ENCODE peak calls at places on chromosomes 1 and 21, in ten cellular contexts. L is MM.1S, Y is fibroblast of lung, A is uterus, N is fibroblast of mammary gland, K is HFFc6, O is Calu3, W is BE2C, R is GM13977, E is GM23338. B is an unnamed sample.
A peak's percentile ranks its signal among the peaks of the same experiment; 100 is the strongest.

GRCh38 chr21:45594721-45595489 is 48.6 kb upstream of the PCBP3 start:
- DNase-seq in L (no peak), Y (no peak), A (no peak), N (no peak), K (no peak), O (no peak), W (peak; percentile 3), R (no peak), E (no peak), B (no peak)

GRCh38 chr1:232280910-232281309 is 349.0 kb downstream of the SIPA1L2 start:
- DNase-seq in L (no peak), Y (no peak), A (no peak), N (no peak), K (no peak), O (no peak), W (no peak), R (no peak), E (peak; percentile 84), B (no peak)

GRCh38 chr1:39204441-39205081 is at the start of gene MACF1:
- DNase-seq in L (peak; percentile 63), Y (peak; percentile 99), A (peak; percentile 90), N (peak; percentile 97), K (peak; percentile 94), O (no peak), W (no peak), R (no peak), E (peak; percentile 56), B (peak; percentile 95)

GRCh38 chr1:175822575-175822974 is 79.2 kb upstream of the TNR start:
- DNase-seq in L (no peak), Y (peak; percentile 41), A (no peak), N (peak; percentile 73), K (peak; percentile 28), O (no peak), W (no peak), R (no peak), E (no peak), B (no peak)

GRCh38 chr1:119929643-119930310 is 33.5 kb upstream of the ADAM30 start:
- DNase-seq in L (no peak), Y (no peak), A (no peak), N (no peak), K (no peak), O (no peak), W (no peak), R (no peak), E (no peak), B (no peak)

GRCh38 chr1:242525360-242525722 is 844 bp upstream of the PLD5 start:
- DNase-seq in L (no peak), Y (no peak), A (no peak), N (no peak), K (no peak), O (no peak), W (no peak), R (no peak), E (peak; percentile 12), B (no peak)

GRCh38 chr1:1330366-1331067 is 563 bp upstream of the TAS1R3 start:
- DNase-seq in L (no peak), Y (no peak), A (no peak), N (no peak), K (no peak), O (no peak), W (no peak), R (no peak), E (no peak), B (no peak)

GRCh38 chr1:56135069-56135863 is 444.1 kb downstream of the PLPP3 start:
- DNase-seq in L (no peak), Y (peak; percentile 58), A (no peak), N (peak; percentile 66), K (no peak), O (no peak), W (no peak), R (no peak), E (no peak), B (no peak)

GRCh38 chr1:188735567-188735966 is 1742.1 kb downstream of the BRINP3 start:
- DNase-seq in L (no peak), Y (no peak), A (no peak), N (no peak), K (no peak), O (no peak), W (no peak), R (no peak), E (peak; percentile 42), B (no peak)

GRCh38 chr1:1182491-1183220 is 9.0 kb downstream of the TTLL10 start:
- DNase-seq in L (no peak), Y (no peak), A (no peak), N (no peak), K (no peak), O (no peak), W (peak; percentile 14), R (no peak), E (peak; percentile 22), B (no peak)

GRCh38 chr1:6419803-6420593 is at the start of gene HES2:
- DNase-seq in L (no peak), Y (no peak), A (no peak), N (no peak), K (no peak), O (peak; percentile 47), W (no peak), R (peak; percentile 80), E (peak; percentile 74), B (no peak)

DNA sequence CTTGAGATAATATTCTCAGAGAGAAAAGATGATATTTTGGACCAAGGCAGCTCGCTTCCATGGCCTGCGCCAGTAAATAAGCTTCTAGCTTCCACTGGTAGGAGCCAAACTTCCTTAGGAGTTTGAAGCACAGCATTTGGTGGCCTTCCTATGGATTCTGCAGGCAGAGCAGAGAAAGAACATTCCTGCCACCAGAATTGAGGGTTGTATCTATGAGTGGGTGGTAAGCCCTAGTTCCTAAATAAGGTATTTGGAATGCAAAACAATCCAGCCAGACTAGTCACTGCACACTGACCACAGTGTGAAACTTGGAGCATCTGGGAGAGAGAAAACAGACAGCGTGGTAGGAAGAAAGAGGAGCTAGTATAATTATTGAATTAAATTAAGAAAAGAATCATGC is 54.1 kb upstream of the BCAR3 start:
- DNase-seq in L (no peak), Y (peak; percentile 94), A (no peak), N (peak; percentile 88), K (peak; percentile 89), O (no peak), W (no peak), R (no peak), E (no peak), B (no peak)
- TF ChIP-seq CTCF in L (no peak), Y (no peak), A (no peak), N (peak; percentile 47), K (peak; percentile 63), O (no peak), W (no peak), R (no peak), E (no peak), B (no peak)

GRCh38 chr21:38668501-38668900 is 137.2 kb upstream of the ETS2 start:
- DNase-seq in L (no peak), Y (no peak), A (no peak), N (no peak), K (no peak), O (no peak), W (no peak), R (no peak), E (no peak), B (no peak)

GRCh38 chr21:38671716-38672115 is 134.0 kb upstream of the ETS2 start:
- DNase-seq in L (no peak), Y (peak; percentile 49), A (no peak), N (no peak), K (no peak), O (no peak), W (no peak), R (no peak), E (no peak), B (no peak)

GRCh38 chr21:38668067-38668466 is 137.7 kb upstream of the ETS2 start:
- DNase-seq in L (no peak), Y (no peak), A (no peak), N (no peak), K (no peak), O (no peak), W (no peak), R (no peak), E (no peak), B (no peak)

GRCh38 chr21:38667466-38667865 is 138.3 kb upstream of the ETS2 start:
- DNase-seq in L (no peak), Y (no peak), A (no peak), N (no peak), K (no peak), O (no peak), W (no peak), R (no peak), E (no peak), B (no peak)

GRCh38 chr21:38669186-38669585 is 136.5 kb upstream of the ETS2 start:
- DNase-seq in L (peak; percentile 44), Y (peak; percentile 36), A (no peak), N (peak; percentile 36), K (peak; percentile 17), O (peak; percentile 15), W (no peak), R (no peak), E (peak; percentile 60), B (no peak)
- TF ChIP-seq CTCF in L (peak; percentile 44), Y (peak; percentile 43), A (no peak), N (peak; percentile 56), K (peak; percentile 68), O (no peak), W (peak; percentile 58), R (peak; percentile 37), E (peak; percentile 52), B (no peak)

DNA sequence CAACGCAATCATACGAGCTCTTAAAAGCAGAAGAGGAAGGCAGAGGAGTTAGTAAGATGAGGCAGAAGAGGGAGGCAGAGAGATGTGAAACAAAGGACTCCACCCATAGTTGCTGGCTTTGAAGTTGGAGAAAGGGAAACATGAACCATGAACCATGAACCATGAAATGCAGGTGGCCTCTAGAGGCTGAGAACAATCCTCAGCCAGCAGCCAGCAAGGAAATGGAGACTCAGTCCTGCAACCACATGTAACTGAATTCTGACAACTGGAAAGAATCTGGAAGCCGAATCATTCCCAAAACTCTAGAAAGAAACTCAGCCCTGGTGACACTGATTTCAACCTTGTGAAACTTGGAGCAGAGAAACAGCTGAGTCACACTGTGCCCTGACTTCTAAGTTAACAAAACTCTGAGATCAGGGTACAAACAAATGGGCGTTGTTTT is 10.1 kb downstream of the DIPK1A start:
- DNase-seq in L (peak; percentile 58), Y (peak; percentile 83), A (no peak), N (peak; percentile 87), K (peak; percentile 71), O (no peak), W (no peak), R (no peak), E (no peak), B (no peak)
- TF ChIP-seq CTCF in L (peak; percentile 24), Y (no peak), A (no peak), N (no peak), K (no peak), O (no peak), W (no peak), R (peak; percentile 26), E (no peak), B (no peak)

DNA sequence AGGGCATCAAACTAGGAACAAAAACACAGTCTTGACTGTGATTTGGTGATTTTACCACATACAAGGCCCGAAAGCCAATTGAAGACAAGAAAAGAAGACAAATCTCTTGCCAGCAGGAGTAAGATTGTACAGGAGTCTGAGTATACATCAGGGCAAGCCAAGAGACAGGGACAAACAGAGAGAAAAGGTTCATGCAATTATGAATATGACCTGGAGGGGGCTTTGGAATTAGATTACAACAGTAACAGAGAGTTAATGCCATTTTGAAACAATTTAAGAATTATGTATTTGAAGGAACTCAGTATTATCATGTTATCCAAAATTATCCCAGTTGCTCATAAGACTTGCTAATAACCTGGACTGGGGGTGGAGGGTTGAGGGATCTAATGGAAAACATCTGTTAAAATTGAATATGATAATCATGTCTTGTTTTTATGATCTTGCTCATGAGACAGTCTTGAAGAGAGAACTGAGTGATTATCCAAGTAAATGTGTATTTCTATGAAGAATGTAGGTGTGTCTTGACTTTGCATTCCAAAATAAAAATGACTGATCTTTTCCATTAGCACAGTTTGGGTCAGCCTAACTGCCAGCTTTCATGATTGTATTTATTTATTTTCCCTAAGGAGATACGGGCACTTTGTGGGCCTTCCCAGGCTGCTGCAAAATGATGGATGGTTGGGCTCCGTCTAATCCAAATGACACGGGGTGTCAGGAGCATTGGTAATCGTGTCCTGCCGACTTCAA is 117.7 kb downstream of the ERG start:
- DNase-seq in L (no peak), Y (peak; percentile 25), A (no peak), N (peak; percentile 7), K (peak; percentile 33), O (no peak), W (no peak), R (no peak), E (peak; percentile 12), B (no peak)
- TF ChIP-seq CTCF in L (peak; percentile 26), Y (peak; percentile 28), A (no peak), N (peak; percentile 30), K (peak; percentile 72), O (no peak), W (peak; percentile 23), R (no peak), E (peak; percentile 33), B (no peak)